ENCODE peak calls at places on chromosomes 3 and 15, in nine cellular contexts. One of them, this sample, is unnamed.

GRCh38 chr15:28986108-28986507 is 100.3 kb downstream of the APBA2 start:
- DNase-seq in upper lobe of right lung: peak
- DNase-seq in GM23338: no peak
- DNase-seq in colonic mucosa: no peak
- DNase-seq in tibial artery: no peak
- DNase-seq in A549: no peak
- DNase-seq in AG04450: no peak
- DNase-seq in mucosa of descending colon: no peak
- DNase-seq in NB4: no peak
- DNase-seq in this sample: no peak

GRCh38 chr3:124831631-124832184 is 55.5 kb downstream of the ITGB5 start:
- DNase-seq in upper lobe of right lung: no peak
- DNase-seq in GM23338: no peak
- DNase-seq in colonic mucosa: no peak
- DNase-seq in tibial artery: no peak
- DNase-seq in A549: no peak
- DNase-seq in AG04450: no peak
- DNase-seq in mucosa of descending colon: no peak
- DNase-seq in NB4: no peak
- DNase-seq in this sample: no peak

GRCh38 chr3:123075359-123075758 is 8.5 kb downstream of the PDIA5 start:
- DNase-seq in upper lobe of right lung: no peak
- DNase-seq in GM23338: no peak
- DNase-seq in colonic mucosa: no peak
- DNase-seq in tibial artery: no peak
- DNase-seq in A549: no peak
- DNase-seq in AG04450: no peak
- DNase-seq in mucosa of descending colon: no peak
- DNase-seq in NB4: no peak
- DNase-seq in this sample: no peak

GRCh38 chr3:171841620-171842000 is 1.5 kb upstream of the TMEM212 start:
- DNase-seq in upper lobe of right lung: no peak
- DNase-seq in GM23338: no peak
- DNase-seq in colonic mucosa: no peak
- DNase-seq in tibial artery: no peak
- DNase-seq in A549: no peak
- DNase-seq in AG04450: no peak
- DNase-seq in mucosa of descending colon: no peak
- DNase-seq in NB4: no peak
- DNase-seq in this sample: peak

GRCh38 chr3:65627102-65627501 is 411.6 kb downstream of the MAGI1 start:
- DNase-seq in upper lobe of right lung: no peak
- DNase-seq in GM23338: no peak
- DNase-seq in colonic mucosa: no peak
- DNase-seq in tibial artery: no peak
- DNase-seq in A549: no peak
- DNase-seq in AG04450: no peak
- DNase-seq in mucosa of descending colon: no peak
- DNase-seq in NB4: no peak
- DNase-seq in this sample: no peak

GRCh38 chr3:149969945-149970715 is 565 bp downstream of the PFN2 start:
- DNase-seq in upper lobe of right lung: peak
- DNase-seq in GM23338: peak
- DNase-seq in colonic mucosa: peak
- DNase-seq in tibial artery: peak
- DNase-seq in A549: peak
- DNase-seq in AG04450: peak
- DNase-seq in mucosa of descending colon: peak
- DNase-seq in NB4: no peak
- DNase-seq in this sample: peak

GRCh38 chr3:36964827-36965226 is 20.0 kb upstream of the TRANK1 start:
- DNase-seq in upper lobe of right lung: no peak
- DNase-seq in GM23338: no peak
- DNase-seq in colonic mucosa: no peak
- DNase-seq in tibial artery: no peak
- DNase-seq in A549: no peak
- DNase-seq in AG04450: no peak
- DNase-seq in mucosa of descending colon: no peak
- DNase-seq in NB4: no peak
- DNase-seq in this sample: no peak

GRCh38 chr15:39628821-39629220 is 47.9 kb downstream of the THBS1 start:
- DNase-seq in upper lobe of right lung: no peak
- DNase-seq in GM23338: no peak
- DNase-seq in colonic mucosa: no peak
- DNase-seq in tibial artery: no peak
- DNase-seq in A549: no peak
- DNase-seq in AG04450: no peak
- DNase-seq in mucosa of descending colon: no peak
- DNase-seq in NB4: no peak
- DNase-seq in this sample: no peak

GRCh38 chr15:23516866-23517265 is 48.6 kb upstream of the MKRN3 start:
- DNase-seq in upper lobe of right lung: no peak
- DNase-seq in GM23338: no peak
- DNase-seq in colonic mucosa: no peak
- DNase-seq in tibial artery: no peak
- DNase-seq in A549: no peak
- DNase-seq in AG04450: no peak
- DNase-seq in mucosa of descending colon: no peak
- DNase-seq in NB4: no peak
- DNase-seq in this sample: no peak

GRCh38 chr15:74653426-74654082 is 37.9 kb downstream of the CLK3 start:
- DNase-seq in upper lobe of right lung: no peak
- DNase-seq in GM23338: no peak
- DNase-seq in colonic mucosa: no peak
- DNase-seq in tibial artery: no peak
- DNase-seq in A549: no peak
- DNase-seq in AG04450: no peak
- DNase-seq in mucosa of descending colon: no peak
- DNase-seq in NB4: no peak
- DNase-seq in this sample: peak

GRCh38 chr15:70379938-70380337 is 282.2 kb upstream of the TLE3 start:
- DNase-seq in upper lobe of right lung: peak
- DNase-seq in GM23338: no peak
- DNase-seq in colonic mucosa: no peak
- DNase-seq in tibial artery: no peak
- DNase-seq in A549: no peak
- DNase-seq in AG04450: no peak
- DNase-seq in mucosa of descending colon: no peak
- DNase-seq in NB4: no peak
- DNase-seq in this sample: no peak

GRCh38 chr3:49415931-49416601 is 3.8 kb downstream of the TCTA start:
- DNase-seq in upper lobe of right lung: no peak
- DNase-seq in GM23338: no peak
- DNase-seq in colonic mucosa: no peak
- DNase-seq in tibial artery: no peak
- DNase-seq in A549: no peak
- DNase-seq in AG04450: no peak
- DNase-seq in mucosa of descending colon: peak
- DNase-seq in NB4: peak
- DNase-seq in this sample: no peak

GRCh38 chr3:190088890-190089289 is 31.8 kb downstream of the P3H2 start:
- DNase-seq in upper lobe of right lung: no peak
- DNase-seq in GM23338: no peak
- DNase-seq in colonic mucosa: no peak
- DNase-seq in tibial artery: no peak
- DNase-seq in A549: no peak
- DNase-seq in AG04450: no peak
- DNase-seq in mucosa of descending colon: no peak
- DNase-seq in NB4: no peak
- DNase-seq in this sample: no peak

GRCh38 chr3:122497425-122497824 is 17.3 kb downstream of the KPNA1 start:
- DNase-seq in upper lobe of right lung: no peak
- DNase-seq in GM23338: no peak
- DNase-seq in colonic mucosa: no peak
- DNase-seq in tibial artery: no peak
- DNase-seq in A549: no peak
- DNase-seq in AG04450: peak
- DNase-seq in mucosa of descending colon: no peak
- DNase-seq in NB4: peak
- DNase-seq in this sample: peak

GRCh38 chr3:189953551-189953950 is 167.1 kb downstream of the P3H2 start:
- DNase-seq in upper lobe of right lung: no peak
- DNase-seq in GM23338: no peak
- DNase-seq in colonic mucosa: no peak
- DNase-seq in tibial artery: no peak
- DNase-seq in A549: no peak
- DNase-seq in AG04450: no peak
- DNase-seq in mucosa of descending colon: no peak
- DNase-seq in NB4: no peak
- DNase-seq in this sample: peak

GRCh38 chr15:83833569-83833968 is 179.6 kb downstream of the ADAMTSL3 start:
- DNase-seq in upper lobe of right lung: no peak
- DNase-seq in GM23338: no peak
- DNase-seq in colonic mucosa: no peak
- DNase-seq in tibial artery: no peak
- DNase-seq in A549: no peak
- DNase-seq in AG04450: no peak
- DNase-seq in mucosa of descending colon: no peak
- DNase-seq in NB4: no peak
- DNase-seq in this sample: no peak

GRCh38 chr15:83835384-83836010 is 181.6 kb downstream of the ADAMTSL3 start:
- DNase-seq in upper lobe of right lung: no peak
- DNase-seq in GM23338: no peak
- DNase-seq in colonic mucosa: no peak
- DNase-seq in tibial artery: no peak
- DNase-seq in A549: no peak
- DNase-seq in AG04450: no peak
- DNase-seq in mucosa of descending colon: no peak
- DNase-seq in NB4: no peak
- DNase-seq in this sample: no peak

GRCh38 chr15:83838763-83839162 is 184.8 kb downstream of the ADAMTSL3 start:
- DNase-seq in upper lobe of right lung: no peak
- DNase-seq in GM23338: no peak
- DNase-seq in colonic mucosa: no peak
- DNase-seq in tibial artery: no peak
- DNase-seq in A549: no peak
- DNase-seq in AG04450: no peak
- DNase-seq in mucosa of descending colon: no peak
- DNase-seq in NB4: no peak
- DNase-seq in this sample: no peak

GRCh38 chr15:83842281-83842680 is 188.4 kb downstream of the ADAMTSL3 start:
- DNase-seq in upper lobe of right lung: no peak
- DNase-seq in GM23338: peak
- DNase-seq in colonic mucosa: no peak
- DNase-seq in tibial artery: no peak
- DNase-seq in A549: no peak
- DNase-seq in AG04450: no peak
- DNase-seq in mucosa of descending colon: no peak
- DNase-seq in NB4: no peak
- DNase-seq in this sample: no peak

GRCh38 chr15:83837946-83838571 is 184.1 kb downstream of the ADAMTSL3 start:
- DNase-seq in upper lobe of right lung: peak
- DNase-seq in GM23338: peak
- DNase-seq in colonic mucosa: no peak
- DNase-seq in tibial artery: no peak
- DNase-seq in A549: peak
- DNase-seq in AG04450: no peak
- DNase-seq in mucosa of descending colon: no peak
- DNase-seq in NB4: peak
- DNase-seq in this sample: no peak
- TF ChIP-seq CTCF in upper lobe of right lung: peak
- TF ChIP-seq CTCF in GM23338: peak
- TF ChIP-seq CTCF in colonic mucosa: no peak
- TF ChIP-seq CTCF in tibial artery: peak
- TF ChIP-seq CTCF in A549: peak
- TF ChIP-seq CTCF in AG04450: peak
- TF ChIP-seq CTCF in mucosa of descending colon: no peak
- TF ChIP-seq CTCF in NB4: peak
- TF ChIP-seq CTCF in this sample: peak

DNA sequence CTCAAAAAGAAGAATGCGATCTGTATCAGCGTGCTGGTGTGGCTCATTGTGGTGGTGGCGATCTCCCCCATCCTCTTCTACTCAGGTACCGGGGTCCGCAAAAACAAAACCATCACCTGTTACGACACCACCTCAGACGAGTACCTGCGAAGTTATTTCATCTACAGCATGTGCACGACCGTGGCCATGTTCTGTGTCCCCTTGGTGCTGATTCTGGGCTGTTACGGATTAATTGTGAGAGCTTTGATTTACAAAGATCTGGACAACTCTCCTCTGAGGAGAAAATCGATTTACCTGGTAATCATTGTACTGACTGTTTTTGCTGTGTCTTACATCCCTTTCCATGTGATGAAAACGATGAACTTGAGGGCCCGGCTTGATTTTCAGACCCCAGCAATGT is 1.3 kb downstream of the P2RY1 start:
- DNase-seq in upper lobe of right lung: no peak
- DNase-seq in GM23338: peak
- DNase-seq in colonic mucosa: peak
- DNase-seq in tibial artery: no peak
- DNase-seq in A549: no peak
- DNase-seq in AG04450: no peak
- DNase-seq in mucosa of descending colon: no peak
- DNase-seq in NB4: no peak
- DNase-seq in this sample: no peak
- H3K4me3 ChIP-seq in upper lobe of right lung: peak
- H3K4me3 ChIP-seq in GM23338: peak
- H3K4me3 ChIP-seq in colonic mucosa: peak
- H3K4me3 ChIP-seq in tibial artery: peak
- H3K4me3 ChIP-seq in A549: no peak
- H3K4me3 ChIP-seq in AG04450: no peak
- H3K4me3 ChIP-seq in mucosa of descending colon: peak
- H3K4me3 ChIP-seq in NB4: no peak
- H3K4me3 ChIP-seq in this sample: no peak

DNA sequence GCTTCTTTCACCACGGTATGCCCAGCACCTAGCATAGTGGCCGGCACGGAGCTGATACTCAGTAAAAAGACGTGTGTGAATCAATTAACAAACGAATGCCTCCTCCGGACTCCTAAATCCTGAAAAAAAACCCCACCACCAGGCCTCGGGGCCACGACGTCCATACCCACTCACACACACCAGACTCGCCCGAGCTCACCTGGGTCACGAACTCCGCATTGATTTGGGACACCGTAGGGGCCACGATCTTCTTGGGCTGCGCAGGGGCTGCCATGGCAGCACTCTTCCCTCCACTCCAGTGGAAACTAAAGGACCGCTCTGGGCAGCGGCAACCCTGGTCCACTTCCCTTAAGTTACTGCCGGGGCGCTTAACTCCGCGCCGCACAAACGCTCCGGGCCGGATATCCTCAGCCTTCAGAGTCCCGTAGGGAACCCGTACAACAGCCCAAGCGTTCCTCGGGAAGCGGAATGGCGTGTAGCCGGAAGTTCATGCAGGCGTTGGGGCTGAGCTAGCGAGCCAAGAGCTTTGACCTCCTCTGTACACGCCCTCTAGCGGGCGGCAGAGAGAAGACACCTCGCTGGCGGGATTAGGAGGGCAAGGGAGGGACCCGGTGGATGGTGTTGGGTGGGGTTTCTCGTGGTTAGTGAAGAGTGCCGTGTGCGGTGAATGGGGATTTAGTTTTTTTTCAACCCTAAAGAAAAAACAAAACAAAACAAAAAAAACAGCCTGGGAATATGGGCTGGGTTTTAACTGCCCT is at the start of gene AQR:
- DNase-seq in upper lobe of right lung: peak
- DNase-seq in GM23338: peak
- DNase-seq in colonic mucosa: peak
- DNase-seq in tibial artery: peak
- DNase-seq in A549: peak
- DNase-seq in AG04450: peak
- DNase-seq in mucosa of descending colon: peak
- DNase-seq in NB4: peak
- DNase-seq in this sample: peak
- TF ChIP-seq CTCF in upper lobe of right lung: peak
- TF ChIP-seq CTCF in GM23338: peak
- TF ChIP-seq CTCF in colonic mucosa: peak
- TF ChIP-seq CTCF in tibial artery: peak
- TF ChIP-seq CTCF in A549: peak
- TF ChIP-seq CTCF in AG04450: peak
- TF ChIP-seq CTCF in mucosa of descending colon: peak
- TF ChIP-seq CTCF in NB4: peak
- TF ChIP-seq CTCF in this sample: peak

GRCh38 chr3:31636063-31636462 is 103.3 kb downstream of the STT3B start:
- DNase-seq in upper lobe of right lung: no peak
- DNase-seq in GM23338: no peak
- DNase-seq in colonic mucosa: no peak
- DNase-seq in tibial artery: no peak
- DNase-seq in A549: no peak
- DNase-seq in AG04450: no peak
- DNase-seq in mucosa of descending colon: no peak
- DNase-seq in NB4: no peak
- DNase-seq in this sample: no peak
- H3K4me3 ChIP-seq in upper lobe of right lung: no peak
- H3K4me3 ChIP-seq in GM23338: no peak
- H3K4me3 ChIP-seq in colonic mucosa: no peak
- H3K4me3 ChIP-seq in tibial artery: no peak
- H3K4me3 ChIP-seq in A549: no peak
- H3K4me3 ChIP-seq in AG04450: no peak
- H3K4me3 ChIP-seq in mucosa of descending colon: no peak
- H3K4me3 ChIP-seq in NB4: no peak
- H3K4me3 ChIP-seq in this sample: no peak